ENCODE peak calls at places on chromosomes 7 and 10, in four cellular contexts. One of them, this sample, is unnamed.

GRCh38 chr7:141562543-141562942 is 11.3 kb downstream of the AGK start:
- DNase-seq in KG1: no peak
- DNase-seq in stimulated activated CD8-positive, alpha-beta memory T cell treated with anti-CD3 and anti-CD28 coated beads, Interleukin-12 subunit alpha, Interleukin-12 subunit beta, amount 100 ng/mL, for 1 hour: no peak
- DNase-seq in CD8-positive, alpha-beta T cell: no peak
- DNase-seq in this sample: no peak

GRCh38 chr10:69769395-69769989 is 32.2 kb upstream of the COL13A1 start:
- DNase-seq in KG1: no peak
- DNase-seq in stimulated activated CD8-positive, alpha-beta memory T cell treated with anti-CD3 and anti-CD28 coated beads, Interleukin-12 subunit alpha, Interleukin-12 subunit beta, amount 100 ng/mL, for 1 hour: no peak
- DNase-seq in CD8-positive, alpha-beta T cell: no peak
- DNase-seq in this sample: no peak

GRCh38 chr7:47537716-47538640 is 43.9 kb downstream of the TNS3 start:
- DNase-seq in KG1: no peak
- DNase-seq in stimulated activated CD8-positive, alpha-beta memory T cell treated with anti-CD3 and anti-CD28 coated beads, Interleukin-12 subunit alpha, Interleukin-12 subunit beta, amount 100 ng/mL, for 1 hour: no peak
- DNase-seq in CD8-positive, alpha-beta T cell: no peak
- DNase-seq in this sample: no peak

GRCh38 chr7:55409474-55410225 is 44.5 kb downstream of the LANCL2 start:
- DNase-seq in KG1: no peak
- DNase-seq in stimulated activated CD8-positive, alpha-beta memory T cell treated with anti-CD3 and anti-CD28 coated beads, Interleukin-12 subunit alpha, Interleukin-12 subunit beta, amount 100 ng/mL, for 1 hour: no peak
- DNase-seq in CD8-positive, alpha-beta T cell: no peak
- DNase-seq in this sample: peak; percentile 69

GRCh38 chr7:139358541-139359365 is 941 bp upstream of the LUC7L2 start:
- DNase-seq in KG1: no peak
- DNase-seq in stimulated activated CD8-positive, alpha-beta memory T cell treated with anti-CD3 and anti-CD28 coated beads, Interleukin-12 subunit alpha, Interleukin-12 subunit beta, amount 100 ng/mL, for 1 hour: no peak
- DNase-seq in CD8-positive, alpha-beta T cell: peak; percentile 26
- DNase-seq in this sample: peak; percentile 43

GRCh38 chr10:31774291-31774900 is 154.2 kb downstream of the ARHGAP12 start:
- DNase-seq in KG1: no peak
- DNase-seq in stimulated activated CD8-positive, alpha-beta memory T cell treated with anti-CD3 and anti-CD28 coated beads, Interleukin-12 subunit alpha, Interleukin-12 subunit beta, amount 100 ng/mL, for 1 hour: no peak
- DNase-seq in CD8-positive, alpha-beta T cell: no peak
- DNase-seq in this sample: no peak

GRCh38 chr7:146701166-146701565 is 584.6 kb downstream of the CNTNAP2 start:
- DNase-seq in KG1: no peak
- DNase-seq in stimulated activated CD8-positive, alpha-beta memory T cell treated with anti-CD3 and anti-CD28 coated beads, Interleukin-12 subunit alpha, Interleukin-12 subunit beta, amount 100 ng/mL, for 1 hour: no peak
- DNase-seq in CD8-positive, alpha-beta T cell: no peak
- DNase-seq in this sample: no peak

GRCh38 chr10:132298038-132298935 is 9.5 kb downstream of the STK32C start:
- DNase-seq in KG1: no peak
- DNase-seq in stimulated activated CD8-positive, alpha-beta memory T cell treated with anti-CD3 and anti-CD28 coated beads, Interleukin-12 subunit alpha, Interleukin-12 subunit beta, amount 100 ng/mL, for 1 hour: no peak
- DNase-seq in CD8-positive, alpha-beta T cell: no peak
- DNase-seq in this sample: no peak

GRCh38 chr7:130982160-130982638 is 248.2 kb upstream of the KLF14 start:
- DNase-seq in KG1: no peak
- DNase-seq in stimulated activated CD8-positive, alpha-beta memory T cell treated with anti-CD3 and anti-CD28 coated beads, Interleukin-12 subunit alpha, Interleukin-12 subunit beta, amount 100 ng/mL, for 1 hour: no peak
- DNase-seq in CD8-positive, alpha-beta T cell: no peak
- DNase-seq in this sample: peak; percentile 68

GRCh38 chr10:126268104-126268900 is 120.0 kb downstream of the ADAM12 start:
- DNase-seq in KG1: no peak
- DNase-seq in stimulated activated CD8-positive, alpha-beta memory T cell treated with anti-CD3 and anti-CD28 coated beads, Interleukin-12 subunit alpha, Interleukin-12 subunit beta, amount 100 ng/mL, for 1 hour: no peak
- DNase-seq in CD8-positive, alpha-beta T cell: no peak
- DNase-seq in this sample: no peak

GRCh38 chr10:10120671-10121070 is 897.0 kb upstream of the CELF2 start:
- DNase-seq in KG1: no peak
- DNase-seq in stimulated activated CD8-positive, alpha-beta memory T cell treated with anti-CD3 and anti-CD28 coated beads, Interleukin-12 subunit alpha, Interleukin-12 subunit beta, amount 100 ng/mL, for 1 hour: no peak
- DNase-seq in CD8-positive, alpha-beta T cell: no peak
- DNase-seq in this sample: no peak

GRCh38 chr7:17422966-17423365 is 124.5 kb downstream of the AHR start:
- DNase-seq in KG1: no peak
- DNase-seq in stimulated activated CD8-positive, alpha-beta memory T cell treated with anti-CD3 and anti-CD28 coated beads, Interleukin-12 subunit alpha, Interleukin-12 subunit beta, amount 100 ng/mL, for 1 hour: no peak
- DNase-seq in CD8-positive, alpha-beta T cell: no peak
- DNase-seq in this sample: no peak

GRCh38 chr10:8445353-8445752 is 390.9 kb downstream of the GATA3 start:
- DNase-seq in KG1: no peak
- DNase-seq in stimulated activated CD8-positive, alpha-beta memory T cell treated with anti-CD3 and anti-CD28 coated beads, Interleukin-12 subunit alpha, Interleukin-12 subunit beta, amount 100 ng/mL, for 1 hour: no peak
- DNase-seq in CD8-positive, alpha-beta T cell: no peak
- DNase-seq in this sample: no peak

GRCh38 chr7:12064716-12065115 is 146.4 kb upstream of the TMEM106B start:
- DNase-seq in KG1: no peak
- DNase-seq in stimulated activated CD8-positive, alpha-beta memory T cell treated with anti-CD3 and anti-CD28 coated beads, Interleukin-12 subunit alpha, Interleukin-12 subunit beta, amount 100 ng/mL, for 1 hour: no peak
- DNase-seq in CD8-positive, alpha-beta T cell: no peak
- DNase-seq in this sample: no peak

GRCh38 chr10:80516506-80517075 is 21.1 kb upstream of the SH2D4B start:
- DNase-seq in KG1: no peak
- DNase-seq in stimulated activated CD8-positive, alpha-beta memory T cell treated with anti-CD3 and anti-CD28 coated beads, Interleukin-12 subunit alpha, Interleukin-12 subunit beta, amount 100 ng/mL, for 1 hour: no peak
- DNase-seq in CD8-positive, alpha-beta T cell: no peak
- DNase-seq in this sample: no peak

GRCh38 chr7:25549315-25549933 is 321.1 kb upstream of the NPVF start:
- DNase-seq in KG1: no peak
- DNase-seq in stimulated activated CD8-positive, alpha-beta memory T cell treated with anti-CD3 and anti-CD28 coated beads, Interleukin-12 subunit alpha, Interleukin-12 subunit beta, amount 100 ng/mL, for 1 hour: no peak
- DNase-seq in CD8-positive, alpha-beta T cell: no peak
- DNase-seq in this sample: no peak

GRCh38 chr7:17057143-17057509 is 175.3 kb upstream of the AGR3 start:
- DNase-seq in KG1: no peak
- DNase-seq in stimulated activated CD8-positive, alpha-beta memory T cell treated with anti-CD3 and anti-CD28 coated beads, Interleukin-12 subunit alpha, Interleukin-12 subunit beta, amount 100 ng/mL, for 1 hour: no peak
- DNase-seq in CD8-positive, alpha-beta T cell: no peak
- DNase-seq in this sample: no peak

GRCh38 chr7:64893401-64893800 is 9.7 kb upstream of the ZNF273 start:
- DNase-seq in KG1: no peak
- DNase-seq in stimulated activated CD8-positive, alpha-beta memory T cell treated with anti-CD3 and anti-CD28 coated beads, Interleukin-12 subunit alpha, Interleukin-12 subunit beta, amount 100 ng/mL, for 1 hour: no peak
- DNase-seq in CD8-positive, alpha-beta T cell: no peak
- DNase-seq in this sample: peak; percentile 43

GRCh38 chr10:104032144-104032775 is 53.4 kb downstream of the COL17A1 start:
- DNase-seq in KG1: no peak
- DNase-seq in stimulated activated CD8-positive, alpha-beta memory T cell treated with anti-CD3 and anti-CD28 coated beads, Interleukin-12 subunit alpha, Interleukin-12 subunit beta, amount 100 ng/mL, for 1 hour: no peak
- DNase-seq in CD8-positive, alpha-beta T cell: no peak
- DNase-seq in this sample: no peak

GRCh38 chr7:17903337-17903736 is 37.0 kb downstream of the SNX13 start:
- DNase-seq in KG1: no peak
- DNase-seq in stimulated activated CD8-positive, alpha-beta memory T cell treated with anti-CD3 and anti-CD28 coated beads, Interleukin-12 subunit alpha, Interleukin-12 subunit beta, amount 100 ng/mL, for 1 hour: no peak
- DNase-seq in CD8-positive, alpha-beta T cell: no peak
- DNase-seq in this sample: no peak

GRCh38 chr10:92830478-92831389 is 17.6 kb upstream of the EXOC6 start:
- DNase-seq in KG1: peak; percentile 34
- DNase-seq in stimulated activated CD8-positive, alpha-beta memory T cell treated with anti-CD3 and anti-CD28 coated beads, Interleukin-12 subunit alpha, Interleukin-12 subunit beta, amount 100 ng/mL, for 1 hour: no peak
- DNase-seq in CD8-positive, alpha-beta T cell: peak; percentile 12
- DNase-seq in this sample: peak; percentile 77

GRCh38 chr7:28459306-28459705 is 47.0 kb downstream of the CREB5 start:
- DNase-seq in KG1: no peak
- DNase-seq in stimulated activated CD8-positive, alpha-beta memory T cell treated with anti-CD3 and anti-CD28 coated beads, Interleukin-12 subunit alpha, Interleukin-12 subunit beta, amount 100 ng/mL, for 1 hour: no peak
- DNase-seq in CD8-positive, alpha-beta T cell: no peak
- DNase-seq in this sample: no peak

GRCh38 chr10:83871486-83872081 is 267.7 kb upstream of the GHITM start:
- DNase-seq in KG1: peak; percentile 32
- DNase-seq in stimulated activated CD8-positive, alpha-beta memory T cell treated with anti-CD3 and anti-CD28 coated beads, Interleukin-12 subunit alpha, Interleukin-12 subunit beta, amount 100 ng/mL, for 1 hour: peak; percentile 19
- DNase-seq in CD8-positive, alpha-beta T cell: peak; percentile 51
- DNase-seq in this sample: peak; percentile 75

GRCh38 chr7:26449175-26450165 is 157.8 kb downstream of the SNX10 start:
- DNase-seq in KG1: no peak
- DNase-seq in stimulated activated CD8-positive, alpha-beta memory T cell treated with anti-CD3 and anti-CD28 coated beads, Interleukin-12 subunit alpha, Interleukin-12 subunit beta, amount 100 ng/mL, for 1 hour: no peak
- DNase-seq in CD8-positive, alpha-beta T cell: no peak
- DNase-seq in this sample: no peak

GRCh38 chr7:106768324-106768751 is 96.7 kb upstream of the PIK3CG start:
- DNase-seq in KG1: no peak
- DNase-seq in stimulated activated CD8-positive, alpha-beta memory T cell treated with anti-CD3 and anti-CD28 coated beads, Interleukin-12 subunit alpha, Interleukin-12 subunit beta, amount 100 ng/mL, for 1 hour: no peak
- DNase-seq in CD8-positive, alpha-beta T cell: no peak
- DNase-seq in this sample: no peak

GRCh38 chr10:35822316-35822715 is 180.2 kb upstream of the FZD8 start:
- DNase-seq in KG1: no peak
- DNase-seq in stimulated activated CD8-positive, alpha-beta memory T cell treated with anti-CD3 and anti-CD28 coated beads, Interleukin-12 subunit alpha, Interleukin-12 subunit beta, amount 100 ng/mL, for 1 hour: no peak
- DNase-seq in CD8-positive, alpha-beta T cell: no peak
- DNase-seq in this sample: no peak

GRCh38 chr10:101289541-101289940 is 60.3 kb upstream of the LBX1 start:
- DNase-seq in KG1: no peak
- DNase-seq in stimulated activated CD8-positive, alpha-beta memory T cell treated with anti-CD3 and anti-CD28 coated beads, Interleukin-12 subunit alpha, Interleukin-12 subunit beta, amount 100 ng/mL, for 1 hour: no peak
- DNase-seq in CD8-positive, alpha-beta T cell: no peak
- DNase-seq in this sample: no peak

GRCh38 chr7:125316451-125316850 is 386.8 kb upstream of the POT1 start:
- DNase-seq in KG1: no peak
- DNase-seq in stimulated activated CD8-positive, alpha-beta memory T cell treated with anti-CD3 and anti-CD28 coated beads, Interleukin-12 subunit alpha, Interleukin-12 subunit beta, amount 100 ng/mL, for 1 hour: no peak
- DNase-seq in CD8-positive, alpha-beta T cell: no peak
- DNase-seq in this sample: peak; percentile 37

GRCh38 chr10:77490915-77491314 is 146.7 kb downstream of the KCNMA1 start:
- DNase-seq in KG1: no peak
- DNase-seq in stimulated activated CD8-positive, alpha-beta memory T cell treated with anti-CD3 and anti-CD28 coated beads, Interleukin-12 subunit alpha, Interleukin-12 subunit beta, amount 100 ng/mL, for 1 hour: no peak
- DNase-seq in CD8-positive, alpha-beta T cell: no peak
- DNase-seq in this sample: no peak

GRCh38 chr10:84179059-84179710 is 5.6 kb downstream of the GPR15LG start:
- DNase-seq in KG1: no peak
- DNase-seq in stimulated activated CD8-positive, alpha-beta memory T cell treated with anti-CD3 and anti-CD28 coated beads, Interleukin-12 subunit alpha, Interleukin-12 subunit beta, amount 100 ng/mL, for 1 hour: no peak
- DNase-seq in CD8-positive, alpha-beta T cell: no peak
- DNase-seq in this sample: no peak

GRCh38 chr7:90772410-90772809 is 176.3 kb downstream of the CDK14 start:
- DNase-seq in KG1: no peak
- DNase-seq in stimulated activated CD8-positive, alpha-beta memory T cell treated with anti-CD3 and anti-CD28 coated beads, Interleukin-12 subunit alpha, Interleukin-12 subunit beta, amount 100 ng/mL, for 1 hour: no peak
- DNase-seq in CD8-positive, alpha-beta T cell: no peak
- DNase-seq in this sample: no peak

GRCh38 chr10:61175331-61175730 is 231.3 kb upstream of the RHOBTB1 start:
- DNase-seq in KG1: no peak
- DNase-seq in stimulated activated CD8-positive, alpha-beta memory T cell treated with anti-CD3 and anti-CD28 coated beads, Interleukin-12 subunit alpha, Interleukin-12 subunit beta, amount 100 ng/mL, for 1 hour: no peak
- DNase-seq in CD8-positive, alpha-beta T cell: no peak
- DNase-seq in this sample: no peak

GRCh38 chr10:69588358-69588757 is 15.1 kb upstream of the NEUROG3 start:
- DNase-seq in KG1: no peak
- DNase-seq in stimulated activated CD8-positive, alpha-beta memory T cell treated with anti-CD3 and anti-CD28 coated beads, Interleukin-12 subunit alpha, Interleukin-12 subunit beta, amount 100 ng/mL, for 1 hour: no peak
- DNase-seq in CD8-positive, alpha-beta T cell: no peak
- DNase-seq in this sample: no peak

GRCh38 chr7:34723866-34724490 is 66.0 kb downstream of the NPSR1 start:
- DNase-seq in KG1: no peak
- DNase-seq in stimulated activated CD8-positive, alpha-beta memory T cell treated with anti-CD3 and anti-CD28 coated beads, Interleukin-12 subunit alpha, Interleukin-12 subunit beta, amount 100 ng/mL, for 1 hour: no peak
- DNase-seq in CD8-positive, alpha-beta T cell: no peak
- DNase-seq in this sample: no peak

GRCh38 chr10:26824015-26824690 is 36.6 kb downstream of the ABI1 start:
- DNase-seq in KG1: no peak
- DNase-seq in stimulated activated CD8-positive, alpha-beta memory T cell treated with anti-CD3 and anti-CD28 coated beads, Interleukin-12 subunit alpha, Interleukin-12 subunit beta, amount 100 ng/mL, for 1 hour: no peak
- DNase-seq in CD8-positive, alpha-beta T cell: no peak
- DNase-seq in this sample: no peak

GRCh38 chr7:55365103-55365679 is at the start of gene LANCL2:
- DNase-seq in KG1: peak; percentile 72
- DNase-seq in stimulated activated CD8-positive, alpha-beta memory T cell treated with anti-CD3 and anti-CD28 coated beads, Interleukin-12 subunit alpha, Interleukin-12 subunit beta, amount 100 ng/mL, for 1 hour: peak; percentile 11
- DNase-seq in CD8-positive, alpha-beta T cell: peak; percentile 47
- DNase-seq in this sample: peak; percentile 61

GRCh38 chr10:5272065-5272803 is 75.6 kb downstream of the AKR1C4 start:
- DNase-seq in KG1: no peak
- DNase-seq in stimulated activated CD8-positive, alpha-beta memory T cell treated with anti-CD3 and anti-CD28 coated beads, Interleukin-12 subunit alpha, Interleukin-12 subunit beta, amount 100 ng/mL, for 1 hour: no peak
- DNase-seq in CD8-positive, alpha-beta T cell: no peak
- DNase-seq in this sample: no peak